ENCODE peak calls at places on chromosomes 2 and 18, in four cellular contexts. P, G, W and B are unnamed samples.

GRCh38 chr2:85156141-85156540 is 22.9 kb downstream of the TCF7L1 start:
- DNase-seq in P (no peak), G (no peak), W (no peak), B (no peak)

GRCh38 chr18:69866250-69866649 is 81.4 kb downstream of the CD226 start:
- DNase-seq in P (no peak), G (no peak), W (no peak), B (no peak)

GRCh38 chr2:173734686-173735308 is 230.4 kb downstream of the SP3 start:
- DNase-seq in P (no peak), G (no peak), W (no peak), B (no peak)

GRCh38 chr2:106789185-106789584 is 96.8 kb downstream of the ST6GAL2 start:
- DNase-seq in P (peak; percentile 12), G (peak; percentile 32), W (no peak), B (no peak)

GRCh38 chr18:57776354-57776753 is 26.8 kb downstream of the ATP8B1 start:
- DNase-seq in P (no peak), G (peak; percentile 26), W (no peak), B (no peak)

GRCh38 chr2:98347298-98348065 is 1.2 kb downstream of the CNGA3 start:
- DNase-seq in P (no peak), G (no peak), W (no peak), B (no peak)

GRCh38 chr2:40797115-40797514 is 345.2 kb upstream of the SLC8A1 start:
- DNase-seq in P (peak; percentile 54), G (peak; percentile 74), W (no peak), B (peak; percentile 14)

GRCh38 chr2:99389946-99390345 is 52.8 kb downstream of the EIF5B start:
- DNase-seq in P (no peak), G (no peak), W (no peak), B (no peak)

GRCh38 chr2:200619275-200619674 is 33.5 kb downstream of the AOX1 start:
- DNase-seq in P (no peak), G (peak; percentile 62), W (no peak), B (no peak)

GRCh38 chr2:212359425-212360067 is 179.1 kb downstream of the ERBB4 start:
- DNase-seq in P (no peak), G (no peak), W (no peak), B (peak; percentile 8)

GRCh38 chr2:229660951-229661350 is 53.4 kb downstream of the DNER start:
- DNase-seq in P (peak; percentile 66), G (peak; percentile 74), W (no peak), B (no peak)